ENCODE peak calls at places on chromosomes 3 and 15, in ten cellular contexts. Y is GM20000; A is activated CD4-positive, CD25-positive, alpha-beta regulatory T cell treated with anti-CD3 and anti-CD28 coated beads, Interleukin-2, amount 50 U/mL, for 16 hours; O is activated CD4-positive, alpha-beta T cell treated with anti-CD3 and anti-CD28 coated beads, Interleukin-2, amount 50 U/mL, for 1 hour; T is stimulated activated CD4-positive, alpha-beta T cell treated with anti-CD3 and anti-CD28 coated beads, Interleukin-1b, Interleukin-23, amount 100 ng/mL, for 48 hours; Z is stimulated activated CD8-positive, alpha-beta memory T cell treated with anti-CD3 and anti-CD28 coated beads, Interleukin-4, amount 100 ng/mL, for 48 hours; I is neural progenitor cell; M is MV-4-11; F is T-cell; C is stimulated activated naive B cell treated with anti-CD40 and anti-IgM and Interleukin-4, amounts not matched to agents 10 μg/mL and 1 μg/mL and 100 μg/mL, for 72 hours. N is an unnamed sample.

GRCh38 chr3:101513419-101513986 is 491 bp upstream of the SENP7 start:
- DNase-seq in A (no peak), M (no peak), O (no peak), C (no peak), T (no peak), I (no peak), Y (peak), F (no peak), Z (no peak), N (no peak)

GRCh38 chr15:63586790-63587189 is 10.4 kb upstream of the FBXL22 start:
- DNase-seq in T (no peak), F (no peak), C (no peak), Z (no peak), Y (no peak), A (no peak), M (no peak), O (no peak), I (peak), N (no peak)

GRCh38 chr3:194225988-194226663 is 90.2 kb downstream of the HES1 start:
- DNase-seq in F (no peak), M (no peak), T (no peak), O (no peak), A (no peak), C (no peak), Z (no peak), I (no peak), Y (no peak), N (peak)

GRCh38 chr15:88624156-88624970 is 3.2 kb downstream of the AEN start:
- DNase-seq in M (no peak), O (peak), F (peak), C (peak), T (peak), Z (no peak), I (peak), A (no peak), Y (peak), N (peak)

GRCh38 chr3:85148056-85148455 is 189.3 kb downstream of the CADM2 start:
- DNase-seq in T (no peak), Z (no peak), C (no peak), M (peak), O (no peak), A (no peak), F (no peak), I (no peak), Y (no peak), N (no peak)

GRCh38 chr3:119015942-119016341 is 18.7 kb downstream of the IGSF11 start:
- DNase-seq in C (no peak), F (no peak), M (no peak), I (no peak), Z (no peak), T (no peak), O (no peak), A (no peak), Y (no peak), N (no peak)

GRCh38 chr3:100033814-100034490 is 80.3 kb downstream of the FILIP1L start:
- DNase-seq in M (no peak), I (no peak), F (no peak), A (no peak), Y (no peak), Z (no peak), O (no peak), C (no peak), T (no peak), N (no peak)

GRCh38 chr15:69154026-69154425 is 6.4 kb upstream of the GLCE start:
- DNase-seq in M (no peak), Y (no peak), A (no peak), T (no peak), F (no peak), O (no peak), C (no peak), Z (no peak), I (no peak), N (no peak)

GRCh38 chr3:10557783-10558373 is 52.5 kb upstream of the ATP2B2 start:
- DNase-seq in A (no peak), O (no peak), M (peak), Y (no peak), C (no peak), F (no peak), I (no peak), Z (peak), T (no peak), N (no peak)

GRCh38 chr3:48600711-48601621 is 5.8 kb upstream of the COL7A1 start:
- DNase-seq in A (no peak), C (no peak), Y (no peak), T (no peak), I (no peak), F (no peak), O (no peak), Z (no peak), M (no peak), N (no peak)

GRCh38 chr3:114151091-114151490 is 27.8 kb downstream of the DRD3 start:
- DNase-seq in O (no peak), T (no peak), A (no peak), M (no peak), F (no peak), I (no peak), Z (no peak), C (no peak), Y (no peak), N (no peak)

GRCh38 chr15:39124155-39124924 is 456.5 kb upstream of the THBS1 start:
- DNase-seq in I (no peak), Z (no peak), Y (no peak), C (no peak), O (no peak), M (no peak), F (no peak), A (no peak), T (no peak), N (peak)

GRCh38 chr15:66748320-66748779 is 46.3 kb downstream of the SMAD6 start:
- DNase-seq in Z (no peak), T (no peak), A (no peak), O (no peak), C (no peak), Y (no peak), F (no peak), M (no peak), I (no peak), N (peak)

GRCh38 chr3:19702416-19703078 is 231.5 kb downstream of the EFHB start:
- DNase-seq in A (no peak), O (no peak), T (no peak), Z (no peak), I (no peak), C (no peak), Y (no peak), F (peak), M (no peak), N (peak)

GRCh38 chr15:36999778-37000177 is 100.6 kb downstream of the MEIS2 start:
- DNase-seq in Y (no peak), I (no peak), A (no peak), O (no peak), C (no peak), F (no peak), Z (no peak), T (no peak), M (no peak), N (no peak)

GRCh38 chr3:175726228-175726627 is 867.1 kb downstream of the NAALADL2 start:
- DNase-seq in I (no peak), M (no peak), T (no peak), C (no peak), O (no peak), F (no peak), Z (no peak), A (no peak), Y (no peak), N (no peak)

GRCh38 chr3:83523470-83524073 is 1435.2 kb upstream of the CADM2 start:
- DNase-seq in A (no peak), I (peak), Y (peak), M (peak), F (no peak), T (no peak), Z (no peak), O (no peak), C (no peak), N (peak)

GRCh38 chr3:140597364-140597763 is 80.5 kb upstream of the TRIM42 start:
- DNase-seq in A (no peak), F (no peak), M (no peak), O (no peak), Y (no peak), T (no peak), Z (no peak), I (no peak), C (no peak), N (no peak)

GRCh38 chr3:116155830-116156229 is 289.5 kb downstream of the LSAMP start:
- DNase-seq in Z (no peak), M (no peak), O (no peak), C (no peak), A (no peak), T (no peak), Y (no peak), F (no peak), I (peak), N (peak)

GRCh38 chr3:50194128-50194902 is 2.9 kb downstream of the GNAT1 start:
- DNase-seq in O (peak), F (peak), I (peak), Z (peak), Y (peak), M (peak), T (peak), A (peak), C (peak), N (peak)

GRCh38 chr3:135991621-135992020 is 26.1 kb downstream of the PPP2R3A start:
- DNase-seq in I (no peak), Y (no peak), F (no peak), C (no peak), O (no peak), A (no peak), Z (no peak), T (no peak), M (no peak), N (no peak)

GRCh38 chr15:67701669-67702068 is 123.6 kb upstream of the SKOR1 start:
- DNase-seq in Z (no peak), C (no peak), T (no peak), I (no peak), Y (no peak), O (no peak), F (no peak), M (no peak), A (no peak), N (no peak)

GRCh38 chr15:47974724-47975123 is 146.1 kb upstream of the SLC24A5 start:
- DNase-seq in F (no peak), O (no peak), C (no peak), Z (no peak), A (no peak), T (no peak), Y (no peak), M (no peak), I (no peak), N (no peak)

GRCh38 chr3:43388188-43388587 is 101.8 kb downstream of the SNRK start:
- DNase-seq in M (no peak), O (no peak), I (no peak), Y (no peak), Z (no peak), C (no peak), A (no peak), T (no peak), F (no peak), N (no peak)

GRCh38 chr3:99929409-99930139 is 111.9 kb downstream of the CMSS1 start:
- DNase-seq in T (no peak), I (no peak), C (no peak), Y (no peak), F (no peak), Z (no peak), A (no peak), M (no peak), O (no peak), N (no peak)

GRCh38 chr15:88431441-88431840 is 35.7 kb downstream of the MRPL46 start:
- DNase-seq in M (no peak), I (peak), Y (no peak), T (no peak), Z (no peak), O (no peak), C (no peak), F (no peak), A (no peak), N (peak)

GRCh38 chr15:44159492-44159891 is 35.6 kb downstream of the FRMD5 start:
- DNase-seq in O (no peak), Y (no peak), Z (no peak), M (no peak), T (no peak), I (peak), F (no peak), A (no peak), C (no peak), N (peak)